ENCODE peak calls at places on chromosomes 6 and 20, in eight cellular contexts. B, D, Z, T, G, V, Q and N are unnamed samples.

GRCh38 chr6:154166140-154166539 is 127.1 kb downstream of the OPRM1 start:
- ATAC-seq in B (no peak), G (no peak), Q (no peak), T (no peak), D (no peak), V (peak), Z (no peak), N (peak)

GRCh38 chr6:4021862-4022715 is 56.8 kb downstream of the FAM217A start:
- ATAC-seq in T (no peak), B (no peak), Z (no peak), D (no peak), Q (peak), G (peak), V (peak), N (peak)

GRCh38 chr6:111533087-111533784 is 50.2 kb upstream of the REV3L start:
- ATAC-seq in V (no peak), D (no peak), B (peak), T (peak), G (no peak), Z (peak), Q (no peak), N (no peak)

GRCh38 chr20:49694450-49695071 is 19.1 kb downstream of the B4GALT5 start:
- ATAC-seq in V (no peak), G (no peak), T (peak), D (no peak), Q (no peak), Z (no peak), B (no peak), N (no peak)

GRCh38 chr6:20188630-20189075 is 23.6 kb downstream of the MBOAT1 start:
- ATAC-seq in V (no peak), G (no peak), D (no peak), Z (no peak), B (no peak), T (no peak), Q (no peak), N (no peak)

GRCh38 chr20:3275064-3275935 is 36.3 kb upstream of the SLC4A11 start:
- ATAC-seq in B (no peak), G (no peak), D (no peak), Z (no peak), V (no peak), Q (no peak), T (no peak), N (no peak)

GRCh38 chr6:109421184-109421583 is 19.2 kb downstream of the PPIL6 start:
- ATAC-seq in B (no peak), Q (no peak), D (no peak), T (no peak), G (no peak), Z (no peak), V (no peak), N (no peak)

GRCh38 chr6:69887026-69887425 is 20.7 kb downstream of the COL19A1 start:
- ATAC-seq in B (no peak), D (no peak), V (no peak), G (no peak), Z (no peak), Q (no peak), T (no peak), N (no peak)

GRCh38 chr6:72746276-72746675 is 124.4 kb downstream of the KCNQ5 start:
- ATAC-seq in D (no peak), T (no peak), Z (no peak), Q (peak), B (no peak), V (no peak), G (no peak), N (peak)